ENCODE peak calls at places on chromosomes 7 and 10, in ten cellular contexts. One of them, this sample, is unnamed.

GRCh38 chr7:5523052-5523711 is 99.5 kb upstream of the TNRC18 start:
- DNase-seq in frontal cortex: no peak
- DNase-seq in endothelial cell: no peak
- DNase-seq in cardiac muscle cell: peak
- DNase-seq in HTR-8/SVneo: no peak
- DNase-seq in transverse colon: peak
- DNase-seq in tibial nerve: no peak
- DNase-seq in HCEC 1CT: peak
- DNase-seq in T-helper 17 cell: no peak
- DNase-seq in fibroblast of lung: peak
- DNase-seq in this sample: no peak

GRCh38 chr10:102159051-102159597 is 6.9 kb downstream of the NOLC1 start:
- DNase-seq in frontal cortex: no peak
- DNase-seq in cardiac muscle cell: no peak
- DNase-seq in HTR-8/SVneo: no peak
- DNase-seq in HCEC 1CT: peak
- DNase-seq in fibroblast of lung: peak
- DNase-seq in T-helper 17 cell: no peak
- DNase-seq in tibial nerve: no peak
- DNase-seq in endothelial cell: no peak
- DNase-seq in transverse colon: no peak
- DNase-seq in this sample: no peak

GRCh38 chr7:3897430-3898385 is 596.7 kb downstream of the SDK1 start:
- DNase-seq in T-helper 17 cell: peak
- DNase-seq in frontal cortex: no peak
- DNase-seq in endothelial cell: peak
- DNase-seq in cardiac muscle cell: peak
- DNase-seq in HCEC 1CT: peak
- DNase-seq in transverse colon: peak
- DNase-seq in HTR-8/SVneo: peak
- DNase-seq in tibial nerve: no peak
- DNase-seq in fibroblast of lung: peak
- DNase-seq in this sample: no peak

GRCh38 chr7:116820149-116820548 is 42.2 kb upstream of the CAPZA2 start:
- DNase-seq in HCEC 1CT: no peak
- DNase-seq in cardiac muscle cell: no peak
- DNase-seq in fibroblast of lung: no peak
- DNase-seq in T-helper 17 cell: no peak
- DNase-seq in frontal cortex: no peak
- DNase-seq in transverse colon: no peak
- DNase-seq in HTR-8/SVneo: no peak
- DNase-seq in tibial nerve: no peak
- DNase-seq in endothelial cell: no peak
- DNase-seq in this sample: no peak

GRCh38 chr7:152137476-152138025 is 112.1 kb downstream of the GALNT11 start:
- DNase-seq in tibial nerve: no peak
- DNase-seq in transverse colon: no peak
- DNase-seq in HTR-8/SVneo: no peak
- DNase-seq in HCEC 1CT: no peak
- DNase-seq in endothelial cell: no peak
- DNase-seq in frontal cortex: no peak
- DNase-seq in cardiac muscle cell: no peak
- DNase-seq in T-helper 17 cell: no peak
- DNase-seq in fibroblast of lung: peak
- DNase-seq in this sample: no peak

GRCh38 chr10:35074266-35074665 is 15.9 kb downstream of the CUL2 start:
- DNase-seq in fibroblast of lung: peak
- DNase-seq in frontal cortex: no peak
- DNase-seq in transverse colon: no peak
- DNase-seq in HCEC 1CT: peak
- DNase-seq in cardiac muscle cell: no peak
- DNase-seq in HTR-8/SVneo: no peak
- DNase-seq in T-helper 17 cell: no peak
- DNase-seq in tibial nerve: no peak
- DNase-seq in endothelial cell: no peak
- DNase-seq in this sample: no peak

GRCh38 chr10:34024708-34025425 is 690.4 kb upstream of the NRP1 start:
- DNase-seq in tibial nerve: no peak
- DNase-seq in T-helper 17 cell: no peak
- DNase-seq in transverse colon: peak
- DNase-seq in frontal cortex: no peak
- DNase-seq in endothelial cell: peak
- DNase-seq in HCEC 1CT: peak
- DNase-seq in HTR-8/SVneo: no peak
- DNase-seq in cardiac muscle cell: no peak
- DNase-seq in fibroblast of lung: peak
- DNase-seq in this sample: no peak

GRCh38 chr10:21369697-21370096 is 155.8 kb downstream of the SKIDA1 start:
- DNase-seq in cardiac muscle cell: peak
- DNase-seq in endothelial cell: no peak
- DNase-seq in frontal cortex: no peak
- DNase-seq in T-helper 17 cell: no peak
- DNase-seq in fibroblast of lung: peak
- DNase-seq in HCEC 1CT: no peak
- DNase-seq in HTR-8/SVneo: no peak
- DNase-seq in transverse colon: no peak
- DNase-seq in tibial nerve: no peak
- DNase-seq in this sample: no peak

GRCh38 chr10:116721991-116722392 is 20.4 kb downstream of the HSPA12A start:
- DNase-seq in HTR-8/SVneo: no peak
- DNase-seq in T-helper 17 cell: no peak
- DNase-seq in HCEC 1CT: no peak
- DNase-seq in transverse colon: no peak
- DNase-seq in tibial nerve: no peak
- DNase-seq in cardiac muscle cell: no peak
- DNase-seq in endothelial cell: no peak
- DNase-seq in frontal cortex: no peak
- DNase-seq in fibroblast of lung: peak
- DNase-seq in this sample: no peak

GRCh38 chr7:141789917-141790316 is at the start of gene TAS2R5:
- DNase-seq in fibroblast of lung: no peak
- DNase-seq in tibial nerve: no peak
- DNase-seq in cardiac muscle cell: no peak
- DNase-seq in T-helper 17 cell: no peak
- DNase-seq in HCEC 1CT: no peak
- DNase-seq in frontal cortex: no peak
- DNase-seq in transverse colon: no peak
- DNase-seq in HTR-8/SVneo: no peak
- DNase-seq in endothelial cell: no peak
- DNase-seq in this sample: no peak

GRCh38 chr10:43249151-43249961 is 17.5 kb downstream of the RASGEF1A start:
- DNase-seq in endothelial cell: no peak
- DNase-seq in tibial nerve: peak
- DNase-seq in frontal cortex: no peak
- DNase-seq in cardiac muscle cell: no peak
- DNase-seq in T-helper 17 cell: no peak
- DNase-seq in fibroblast of lung: no peak
- DNase-seq in HCEC 1CT: no peak
- DNase-seq in HTR-8/SVneo: no peak
- DNase-seq in transverse colon: no peak
- DNase-seq in this sample: no peak

GRCh38 chr7:158167373-158167772 is 420.2 kb downstream of the PTPRN2 start:
- DNase-seq in transverse colon: no peak
- DNase-seq in frontal cortex: no peak
- DNase-seq in tibial nerve: no peak
- DNase-seq in T-helper 17 cell: no peak
- DNase-seq in HCEC 1CT: no peak
- DNase-seq in fibroblast of lung: no peak
- DNase-seq in HTR-8/SVneo: no peak
- DNase-seq in endothelial cell: no peak
- DNase-seq in cardiac muscle cell: no peak
- DNase-seq in this sample: no peak

GRCh38 chr7:139654270-139655181 is 123.3 kb downstream of the HIPK2 start:
- DNase-seq in fibroblast of lung: no peak
- DNase-seq in transverse colon: no peak
- DNase-seq in cardiac muscle cell: no peak
- DNase-seq in tibial nerve: no peak
- DNase-seq in HTR-8/SVneo: no peak
- DNase-seq in endothelial cell: no peak
- DNase-seq in frontal cortex: no peak
- DNase-seq in T-helper 17 cell: no peak
- DNase-seq in HCEC 1CT: no peak
- DNase-seq in this sample: no peak

GRCh38 chr10:31194986-31195385 is 124.0 kb upstream of the ZEB1 start:
- DNase-seq in tibial nerve: no peak
- DNase-seq in endothelial cell: no peak
- DNase-seq in transverse colon: no peak
- DNase-seq in frontal cortex: no peak
- DNase-seq in cardiac muscle cell: no peak
- DNase-seq in fibroblast of lung: peak
- DNase-seq in HCEC 1CT: no peak
- DNase-seq in HTR-8/SVneo: no peak
- DNase-seq in T-helper 17 cell: no peak
- DNase-seq in this sample: no peak

GRCh38 chr7:359226-359775 is 69.3 kb downstream of the FOXL3 start:
- DNase-seq in endothelial cell: no peak
- DNase-seq in T-helper 17 cell: no peak
- DNase-seq in transverse colon: no peak
- DNase-seq in frontal cortex: no peak
- DNase-seq in tibial nerve: no peak
- DNase-seq in cardiac muscle cell: no peak
- DNase-seq in fibroblast of lung: no peak
- DNase-seq in HCEC 1CT: no peak
- DNase-seq in HTR-8/SVneo: no peak
- DNase-seq in this sample: no peak

GRCh38 chr10:35352097-35352496 is 15.8 kb downstream of the CCNY start:
- DNase-seq in cardiac muscle cell: no peak
- DNase-seq in endothelial cell: no peak
- DNase-seq in fibroblast of lung: no peak
- DNase-seq in HTR-8/SVneo: no peak
- DNase-seq in transverse colon: no peak
- DNase-seq in frontal cortex: no peak
- DNase-seq in tibial nerve: no peak
- DNase-seq in HCEC 1CT: no peak
- DNase-seq in T-helper 17 cell: no peak
- DNase-seq in this sample: no peak

GRCh38 chr7:43291789-43292188 is 179.3 kb downstream of the HECW1 start:
- DNase-seq in HCEC 1CT: no peak
- DNase-seq in cardiac muscle cell: no peak
- DNase-seq in T-helper 17 cell: no peak
- DNase-seq in HTR-8/SVneo: no peak
- DNase-seq in tibial nerve: no peak
- DNase-seq in fibroblast of lung: no peak
- DNase-seq in transverse colon: no peak
- DNase-seq in endothelial cell: no peak
- DNase-seq in frontal cortex: no peak
- DNase-seq in this sample: no peak

GRCh38 chr7:47411281-47411869 is 170.5 kb downstream of the TNS3 start:
- DNase-seq in frontal cortex: no peak
- DNase-seq in fibroblast of lung: no peak
- DNase-seq in cardiac muscle cell: no peak
- DNase-seq in tibial nerve: no peak
- DNase-seq in T-helper 17 cell: no peak
- DNase-seq in transverse colon: no peak
- DNase-seq in HCEC 1CT: no peak
- DNase-seq in endothelial cell: no peak
- DNase-seq in HTR-8/SVneo: no peak
- DNase-seq in this sample: no peak